ENCODE peak calls at places on chromosomes 2 and 18, in seven cellular contexts. L is transverse colon, N is tibial nerve, O is AG10803, G is NB4, S is astrocyte, C is fibroblast of mammary gland. E is an unnamed sample.
A peak's percentile ranks its signal among the peaks of the same experiment; 100 is the strongest.

GRCh38 chr2:96509847-96510230 is 4.7 kb upstream of the NEURL3 start:
- DNase-seq in L (no peak), N (no peak), O (no peak), G (no peak), S (no peak), C (no peak), E (no peak)

GRCh38 chr2:20450201-20451108 is 3.6 kb downstream of the RHOB start:
- DNase-seq in L (peak; percentile 62), N (peak; percentile 78), O (peak; percentile 93), G (no peak), S (peak; percentile 75), C (peak; percentile 90), E (peak; percentile 88)

GRCh38 chr2:147862859-147863516 is 18.2 kb downstream of the ACVR2A start:
- DNase-seq in L (no peak), N (no peak), O (no peak), G (no peak), S (peak; percentile 6), C (no peak), E (no peak)

GRCh38 chr2:26974352-26974751 is 3.9 kb downstream of the MAPRE3 start:
- DNase-seq in L (no peak), N (no peak), O (no peak), G (no peak), S (no peak), C (no peak), E (no peak)

GRCh38 chr2:4901092-4901735 is 791.0 kb upstream of the SOX11 start:
- DNase-seq in L (no peak), N (no peak), O (no peak), G (no peak), S (no peak), C (no peak), E (no peak)

GRCh38 chr2:212711851-212712250 is 173.2 kb upstream of the ERBB4 start:
- DNase-seq in L (no peak), N (no peak), O (peak; percentile 93), G (no peak), S (peak; percentile 90), C (peak; percentile 70), E (no peak)

GRCh38 chr2:152875832-152876669 is 157.6 kb downstream of the ARL6IP6 start:
- DNase-seq in L (no peak), N (no peak), O (peak; percentile 79), G (no peak), S (peak; percentile 31), C (peak; percentile 55), E (no peak)

GRCh38 chr2:120180066-120180465 is 43.1 kb downstream of the TMEM185B start:
- DNase-seq in L (no peak), N (no peak), O (no peak), G (no peak), S (no peak), C (no peak), E (no peak)

GRCh38 chr2:163735692-163736432 is at the start of gene FIGN:
- DNase-seq in L (peak; percentile 41), N (peak; percentile 65), O (peak; percentile 92), G (no peak), S (peak; percentile 85), C (peak; percentile 88), E (peak; percentile 73)

GRCh38 chr18:22084547-22084946 is 84.8 kb upstream of the GATA6 start:
- DNase-seq in L (peak; percentile 82), N (no peak), O (no peak), G (no peak), S (peak; percentile 19), C (no peak), E (no peak)

GRCh38 chr2:173934895-173935294 is 30.3 kb downstream of the SP3 start:
- DNase-seq in L (no peak), N (no peak), O (no peak), G (no peak), S (no peak), C (no peak), E (no peak)

DNA sequence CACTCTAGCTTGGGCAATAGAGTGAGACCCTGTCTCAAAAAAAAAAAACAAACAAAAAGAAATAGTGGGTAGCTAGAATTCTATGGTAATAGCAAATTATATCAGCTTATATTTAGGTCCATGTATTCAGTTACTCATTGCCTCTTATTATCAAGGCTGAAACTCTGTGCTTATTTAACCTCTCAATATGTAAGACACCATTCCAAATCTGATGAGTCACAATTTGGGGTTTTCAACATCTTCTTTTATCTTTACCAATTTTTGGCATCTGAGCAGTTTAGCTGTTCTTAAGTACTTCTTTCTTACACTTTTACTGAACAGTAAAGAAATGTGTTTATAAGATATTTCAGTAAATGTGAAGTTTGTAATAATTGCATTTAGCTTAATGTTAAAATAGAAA is 69.3 kb downstream of the TTC27 start:
- DNase-seq in L (no peak), N (no peak), O (peak; percentile 84), G (peak; percentile 9), S (peak; percentile 93), C (peak; percentile 88), E (no peak)
- H3K4me3 ChIP-seq in L (no peak overlapping the region), N (no peak overlapping the region), O (no peak overlapping the region), G (no peak overlapping the region), S (no peak overlapping the region), C (no peak overlapping the region), E (no peak overlapping the region)

DNA sequence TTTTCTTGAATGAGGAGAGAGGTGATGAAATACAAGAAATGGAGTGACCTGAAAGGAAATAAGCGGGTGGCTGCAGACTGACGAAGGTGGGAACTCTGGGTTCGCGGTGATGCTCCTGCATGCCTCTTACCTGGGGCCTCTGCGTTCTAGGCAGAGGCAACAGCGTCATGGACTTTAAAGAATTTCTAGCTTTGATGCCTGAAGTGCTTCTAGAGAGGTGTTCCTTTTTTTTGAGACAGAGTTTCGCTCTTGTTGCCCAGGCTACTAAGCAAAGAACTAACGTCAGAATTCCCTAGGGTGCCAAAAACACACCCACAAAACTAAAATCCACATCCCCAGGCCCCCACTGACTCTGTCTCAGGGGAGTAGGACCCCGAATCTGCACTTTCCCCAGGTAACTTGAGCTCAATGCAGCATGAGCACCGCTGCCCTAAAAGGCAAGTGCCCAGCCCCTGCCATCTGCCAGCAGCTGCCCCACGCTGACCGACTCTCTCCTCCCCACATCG is 110.5 kb upstream of the ID2 start:
- DNase-seq in L (no peak), N (no peak), O (no peak), G (no peak), S (no peak), C (no peak), E (no peak)
- H3K4me3 ChIP-seq in L (no peak overlapping the region), N (no peak overlapping the region), O (no peak overlapping the region), G (no peak overlapping the region), S (no peak overlapping the region), C (no peak overlapping the region), E (no peak overlapping the region)

GRCh38 chr18:75206637-75207297 is 2.2 kb downstream of the PTGR3 start:
- DNase-seq in L (no peak), N (no peak), O (no peak), G (no peak), S (no peak), C (no peak), E (no peak)

GRCh38 chr18:75204262-75204977 is 4.5 kb downstream of the PTGR3 start:
- DNase-seq in L (peak; percentile 31), N (no peak), O (no peak), G (no peak), S (peak; percentile 20), C (no peak), E (no peak)

GRCh38 chr18:75203456-75204261 is 5.3 kb downstream of the PTGR3 start:
- DNase-seq in L (no peak), N (no peak), O (no peak), G (no peak), S (peak; percentile 14), C (no peak), E (no peak)

GRCh38 chr18:75205760-75206109 is 3.2 kb downstream of the PTGR3 start:
- DNase-seq in L (no peak), N (peak; percentile 56), O (no peak), G (no peak), S (no peak), C (peak; percentile 56), E (no peak)

DNA sequence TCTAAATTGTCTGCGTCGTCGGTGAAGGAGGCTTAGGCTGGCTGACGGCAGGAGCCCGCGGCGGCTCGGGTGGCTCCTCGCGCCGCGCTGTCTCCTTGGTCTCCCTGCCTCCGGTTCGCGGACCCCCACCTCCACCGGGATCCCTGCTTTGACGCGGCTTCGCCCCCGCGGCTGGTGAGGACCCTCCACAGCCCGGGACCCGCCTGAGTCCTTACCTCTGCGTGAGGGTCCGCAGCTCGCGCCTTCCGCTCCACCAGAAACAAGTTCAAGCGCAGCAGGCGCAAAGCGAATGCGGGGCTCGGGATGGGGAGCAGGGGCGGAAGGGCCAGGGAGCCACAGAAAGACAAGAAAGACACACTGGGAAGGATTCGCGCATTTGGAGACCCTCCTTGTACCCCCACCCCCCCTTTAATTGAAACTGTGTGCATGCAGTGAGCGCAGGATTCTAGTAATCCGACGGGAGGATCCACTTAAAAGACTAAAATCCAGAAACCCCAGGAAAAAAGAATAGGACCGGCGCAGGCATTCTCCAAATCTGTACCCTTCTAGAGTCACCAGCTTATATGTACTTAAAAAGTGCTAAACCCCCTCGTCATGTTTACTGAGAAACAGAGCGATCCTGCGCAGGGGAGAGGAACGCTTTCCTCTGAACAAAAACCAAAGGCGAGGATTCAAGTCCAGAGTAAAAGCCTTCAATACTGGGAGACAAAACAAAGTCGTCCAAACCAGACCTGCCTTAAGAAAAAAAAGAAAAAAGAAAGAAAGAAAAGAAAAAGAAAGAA is 3.8 kb downstream of the PTGR3 start:
- DNase-seq in L (no peak), N (no peak), O (no peak), G (no peak), S (no peak), C (no peak), E (no peak)
- H3K4me3 ChIP-seq in L (peak overlapping the region; percentile 40), N (peak overlapping the region; percentile 54), O (peak overlapping the region; percentile 40), G (no peak overlapping the region), S (peak overlapping the region; percentile 41), C (peak overlapping the region; percentile 45), E (peak overlapping the region; percentile 69)

GRCh38 chr2:47043891-47044239 is 111.2 kb downstream of the STPG4 start:
- DNase-seq in L (no peak), N (no peak), O (no peak), G (no peak), S (no peak), C (no peak), E (no peak)

GRCh38 chr2:47041891-47042684 is 113.0 kb downstream of the STPG4 start:
- DNase-seq in L (no peak), N (no peak), O (no peak), G (no peak), S (no peak), C (no peak), E (no peak)

GRCh38 chr2:47040662-47041061 is 114.4 kb downstream of the STPG4 start:
- DNase-seq in L (no peak), N (no peak), O (no peak), G (no peak), S (no peak), C (no peak), E (no peak)

GRCh38 chr2:47041065-47041464 is 114.0 kb downstream of the STPG4 start:
- DNase-seq in L (no peak), N (no peak), O (peak; percentile 73), G (no peak), S (no peak), C (peak; percentile 52), E (no peak)

DNA sequence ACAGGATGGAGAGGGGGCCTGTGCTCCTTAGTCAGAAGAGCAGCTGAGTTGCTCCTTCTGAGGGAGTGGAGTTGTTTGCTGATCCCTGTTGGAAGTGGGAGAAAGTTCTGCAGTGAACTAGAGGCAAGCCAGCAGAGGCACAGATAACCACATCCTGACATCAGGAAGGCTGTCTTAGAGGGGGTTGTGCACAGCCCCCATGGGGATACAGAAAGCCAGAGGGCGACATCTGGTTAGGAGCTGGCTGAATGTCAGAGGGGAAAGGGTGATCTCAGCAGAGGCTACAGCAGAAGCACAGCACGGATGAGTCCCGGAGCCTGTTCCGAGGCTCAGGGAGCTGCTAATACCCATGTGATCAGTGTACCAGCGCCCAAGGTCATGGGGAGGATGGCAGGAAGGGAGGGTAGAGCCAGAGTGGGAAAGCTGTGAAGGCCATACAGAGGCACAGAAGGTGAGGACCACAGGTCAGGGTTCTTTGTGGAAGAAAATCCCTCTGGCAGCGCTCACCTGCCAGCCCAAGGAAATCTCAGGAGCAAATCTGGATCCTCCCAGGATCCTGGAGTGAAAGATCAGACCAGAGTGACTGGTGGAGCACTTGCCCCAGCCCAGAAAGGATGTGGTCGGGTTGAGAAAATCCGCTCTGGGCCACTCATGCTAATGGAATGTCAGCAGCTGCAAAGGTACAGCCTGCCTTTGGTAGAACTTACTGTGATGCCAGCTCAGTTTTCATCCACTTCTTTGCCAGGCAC is 111.8 kb downstream of the STPG4 start:
- DNase-seq in L (peak; percentile 39), N (peak; percentile 34), O (peak; percentile 96), G (peak; percentile 52), S (peak; percentile 93), C (peak; percentile 97), E (no peak)
- H3K4me3 ChIP-seq in L (no peak overlapping the region), N (no peak overlapping the region), O (peak overlapping the region; percentile 50), G (no peak overlapping the region), S (peak overlapping the region; percentile 45), C (peak overlapping the region; percentile 26), E (no peak overlapping the region)